ENCODE peak calls at places on chromosomes 12 and 14, in nine cellular contexts. One of them, this sample, is unnamed.

GRCh38 chr12:118611295-118611694 is 234.9 kb downstream of the SUDS3 start:
- DNase-seq in glutamatergic neuron: peak; percentile 27
- DNase-seq in NCI-H1092 treated with DMSO at 0.1 percent for 48 hours: no peak
- DNase-seq in NCI-H460: no peak
- DNase-seq in T-helper 9 cell: no peak
- DNase-seq in NCI-H510A treated with DMSO at 0.1 percent for 48 hours: no peak
- DNase-seq in brain microvascular endothelial cell: no peak
- DNase-seq in cardiac muscle cell: no peak
- DNase-seq in stimulated activated CD4-positive, alpha-beta T cell treated with anti-CD3 and anti-CD28 coated beads, Interleukin-4, amount 100 ng/mL, for 1 hour: no peak
- DNase-seq in this sample: no peak

GRCh38 chr14:100585448-100586152 is 1.6 kb downstream of the BEGAIN start:
- DNase-seq in glutamatergic neuron: peak; percentile 10
- DNase-seq in NCI-H1092 treated with DMSO at 0.1 percent for 48 hours: no peak
- DNase-seq in NCI-H460: no peak
- DNase-seq in T-helper 9 cell: no peak
- DNase-seq in NCI-H510A treated with DMSO at 0.1 percent for 48 hours: no peak
- DNase-seq in brain microvascular endothelial cell: no peak
- DNase-seq in cardiac muscle cell: no peak
- DNase-seq in stimulated activated CD4-positive, alpha-beta T cell treated with anti-CD3 and anti-CD28 coated beads, Interleukin-4, amount 100 ng/mL, for 1 hour: peak; percentile 0
- DNase-seq in this sample: no peak

GRCh38 chr14:20215196-20215595 is 8.3 kb upstream of the OR11H6 start:
- DNase-seq in glutamatergic neuron: no peak
- DNase-seq in NCI-H1092 treated with DMSO at 0.1 percent for 48 hours: no peak
- DNase-seq in NCI-H460: no peak
- DNase-seq in T-helper 9 cell: no peak
- DNase-seq in NCI-H510A treated with DMSO at 0.1 percent for 48 hours: no peak
- DNase-seq in brain microvascular endothelial cell: no peak
- DNase-seq in cardiac muscle cell: no peak
- DNase-seq in stimulated activated CD4-positive, alpha-beta T cell treated with anti-CD3 and anti-CD28 coated beads, Interleukin-4, amount 100 ng/mL, for 1 hour: no peak
- DNase-seq in this sample: no peak

GRCh38 chr12:63846249-63846967 is 1.9 kb downstream of the SRGAP1 start:
- DNase-seq in glutamatergic neuron: no peak
- DNase-seq in NCI-H1092 treated with DMSO at 0.1 percent for 48 hours: peak; percentile 36
- DNase-seq in NCI-H460: no peak
- DNase-seq in T-helper 9 cell: no peak
- DNase-seq in NCI-H510A treated with DMSO at 0.1 percent for 48 hours: peak; percentile 46
- DNase-seq in brain microvascular endothelial cell: no peak
- DNase-seq in cardiac muscle cell: no peak
- DNase-seq in stimulated activated CD4-positive, alpha-beta T cell treated with anti-CD3 and anti-CD28 coated beads, Interleukin-4, amount 100 ng/mL, for 1 hour: no peak
- DNase-seq in this sample: no peak

GRCh38 chr12:46475972-46476645 is 103.5 kb upstream of the SLC38A2 start:
- DNase-seq in glutamatergic neuron: no peak
- DNase-seq in NCI-H1092 treated with DMSO at 0.1 percent for 48 hours: no peak
- DNase-seq in NCI-H460: no peak
- DNase-seq in T-helper 9 cell: no peak
- DNase-seq in NCI-H510A treated with DMSO at 0.1 percent for 48 hours: no peak
- DNase-seq in brain microvascular endothelial cell: no peak
- DNase-seq in cardiac muscle cell: no peak
- DNase-seq in stimulated activated CD4-positive, alpha-beta T cell treated with anti-CD3 and anti-CD28 coated beads, Interleukin-4, amount 100 ng/mL, for 1 hour: no peak
- DNase-seq in this sample: no peak

GRCh38 chr14:33968722-33969121 is 17.8 kb upstream of the EGLN3 start:
- DNase-seq in glutamatergic neuron: no peak
- DNase-seq in NCI-H1092 treated with DMSO at 0.1 percent for 48 hours: no peak
- DNase-seq in NCI-H460: no peak
- DNase-seq in T-helper 9 cell: no peak
- DNase-seq in NCI-H510A treated with DMSO at 0.1 percent for 48 hours: no peak
- DNase-seq in brain microvascular endothelial cell: no peak
- DNase-seq in cardiac muscle cell: no peak
- DNase-seq in stimulated activated CD4-positive, alpha-beta T cell treated with anti-CD3 and anti-CD28 coated beads, Interleukin-4, amount 100 ng/mL, for 1 hour: no peak
- DNase-seq in this sample: no peak

GRCh38 chr12:31003861-31004640 is 69.6 kb upstream of the DDX11 start:
- DNase-seq in glutamatergic neuron: no peak
- DNase-seq in NCI-H1092 treated with DMSO at 0.1 percent for 48 hours: no peak
- DNase-seq in NCI-H460: no peak
- DNase-seq in T-helper 9 cell: no peak
- DNase-seq in NCI-H510A treated with DMSO at 0.1 percent for 48 hours: no peak
- DNase-seq in brain microvascular endothelial cell: no peak
- DNase-seq in cardiac muscle cell: no peak
- DNase-seq in stimulated activated CD4-positive, alpha-beta T cell treated with anti-CD3 and anti-CD28 coated beads, Interleukin-4, amount 100 ng/mL, for 1 hour: no peak
- DNase-seq in this sample: no peak

GRCh38 chr12:8563383-8563782 is 22.7 kb upstream of the CLEC4E start:
- DNase-seq in glutamatergic neuron: no peak
- DNase-seq in NCI-H1092 treated with DMSO at 0.1 percent for 48 hours: no peak
- DNase-seq in NCI-H460: no peak
- DNase-seq in T-helper 9 cell: no peak
- DNase-seq in NCI-H510A treated with DMSO at 0.1 percent for 48 hours: no peak
- DNase-seq in brain microvascular endothelial cell: no peak
- DNase-seq in cardiac muscle cell: no peak
- DNase-seq in stimulated activated CD4-positive, alpha-beta T cell treated with anti-CD3 and anti-CD28 coated beads, Interleukin-4, amount 100 ng/mL, for 1 hour: no peak
- DNase-seq in this sample: no peak